ENCODE peak calls at places on chromosomes 1 and 21, in nine cellular contexts. E is CD8-positive, alpha-beta memory T cell; H is fibroblast of the conjunctiva; Z is stimulated activated CD4-positive, alpha-beta T cell treated with anti-CD3 and anti-CD28 coated beads, Interleukin-1b, Interleukin-23, amount 100 ng/mL, for 48 hours; J is NCI-H1436; U is endothelial cell; M is sciatic nerve; X is NCI-H2171 treated with DMSO at 0.1 percent for 48 hours; F is fibroblast of mammary gland. D is an unnamed sample.

GRCh38 chr1:229412056-229412455 is 21.8 kb downstream of the ACTA1 start:
- DNase-seq in J (no peak), Z (no peak), X (no peak), F (no peak), E (no peak), M (no peak), U (no peak), H (no peak), D (no peak)

GRCh38 chr21:32096411-32096810 is 182.4 kb downstream of the MIS18A start:
- DNase-seq in H (no peak), J (no peak), M (no peak), Z (no peak), E (no peak), X (peak), U (peak), F (peak), D (peak)

GRCh38 chr1:67058761-67059160 is 4.8 kb upstream of the SLC35D1 start:
- DNase-seq in H (no peak), J (no peak), E (no peak), Z (no peak), X (no peak), M (no peak), U (no peak), F (peak), D (no peak)

GRCh38 chr1:13730751-13731482 is 30.9 kb downstream of the PRDM2 start:
- DNase-seq in U (no peak), M (peak), J (no peak), H (no peak), E (peak), X (peak), Z (peak), F (no peak), D (peak)

GRCh38 chr1:167374014-167374413 is 144.3 kb downstream of the CD247 start:
- DNase-seq in E (no peak), J (no peak), X (no peak), H (no peak), F (no peak), Z (no peak), M (no peak), U (no peak), D (no peak)

GRCh38 chr1:228394571-228395394 is 11.9 kb downstream of the TRIM11 start:
- DNase-seq in Z (peak), E (no peak), J (no peak), M (peak), H (no peak), U (no peak), F (no peak), X (no peak), D (no peak)

GRCh38 chr1:213670692-213671023 is 317.1 kb upstream of the PROX1 start:
- DNase-seq in M (no peak), E (no peak), U (no peak), F (no peak), Z (no peak), J (no peak), X (no peak), H (no peak), D (no peak)

GRCh38 chr1:15680614-15681345 is 3.3 kb upstream of the PLEKHM2 start:
- DNase-seq in M (no peak), H (peak), X (no peak), F (peak), U (no peak), E (no peak), Z (peak), J (no peak), D (peak)

GRCh38 chr21:31554511-31555022 is 104.9 kb upstream of the SOD1 start:
- DNase-seq in M (no peak), H (no peak), E (no peak), J (no peak), X (no peak), F (peak), Z (peak), U (peak), D (no peak)

GRCh38 chr1:151529781-151530180 is 10.3 kb upstream of the TUFT1 start:
- DNase-seq in Z (no peak), F (no peak), H (no peak), E (no peak), M (no peak), X (no peak), J (no peak), U (no peak), D (no peak)

GRCh38 chr21:41765393-41765950 is 1.4 kb downstream of the RIPK4 start:
- DNase-seq in U (no peak), Z (no peak), X (no peak), H (no peak), E (no peak), F (no peak), M (no peak), J (no peak), D (no peak)

GRCh38 chr1:213327318-213327667 is 276.3 kb downstream of the RPS6KC1 start:
- DNase-seq in J (no peak), Z (no peak), F (peak), X (no peak), M (peak), E (no peak), H (peak), U (no peak), D (peak)

GRCh38 chr1:16925635-16926490 is 4.1 kb downstream of the CROCC start:
- DNase-seq in H (no peak), J (no peak), F (no peak), M (no peak), X (no peak), Z (no peak), U (no peak), E (no peak), D (no peak)

GRCh38 chr1:31795801-31796621 is 19.8 kb downstream of the SPOCD1 start:
- DNase-seq in Z (no peak), U (no peak), J (peak), H (peak), X (peak), F (peak), E (no peak), M (peak), D (no peak)

GRCh38 chr21:18403685-18404084 is at the start of gene TMPRSS15:
- DNase-seq in X (no peak), E (no peak), F (no peak), J (no peak), Z (no peak), U (no peak), H (no peak), M (no peak), D (no peak)

GRCh38 chr1:211603191-211603701 is 24.3 kb upstream of the SLC30A1 start:
- DNase-seq in U (no peak), H (no peak), F (peak), X (no peak), E (no peak), J (no peak), Z (no peak), M (no peak), D (no peak)

GRCh38 chr1:2496087-2496622 is 20.1 kb downstream of the PLCH2 start:
- DNase-seq in J (no peak), M (no peak), H (no peak), U (no peak), X (no peak), F (no peak), Z (no peak), E (peak), D (no peak)

GRCh38 chr1:30412241-30413110 is 310.9 kb downstream of the MATN1 start:
- DNase-seq in H (no peak), E (no peak), U (peak), X (no peak), J (no peak), Z (no peak), M (no peak), F (no peak), D (no peak)

GRCh38 chr21:45263534-45263933 is 24.2 kb downstream of the POFUT2 start:
- DNase-seq in F (no peak), U (no peak), J (no peak), X (no peak), Z (no peak), E (no peak), H (no peak), M (no peak), D (no peak)

GRCh38 chr1:153305682-153306081 is 7.1 kb downstream of the PGLYRP3 start:
- DNase-seq in H (no peak), Z (no peak), E (no peak), U (no peak), X (no peak), J (no peak), M (no peak), F (no peak), D (no peak)

GRCh38 chr1:203306089-203306969 is 1.0 kb downstream of the BTG2 start:
- DNase-seq in M (peak), X (peak), U (no peak), Z (no peak), E (no peak), J (peak), H (peak), F (peak), D (peak)

GRCh38 chr1:156148236-156148635 is 5.1 kb upstream of the SEMA4A start:
- DNase-seq in F (no peak), M (no peak), X (no peak), J (no peak), E (no peak), Z (no peak), H (no peak), U (no peak), D (peak)

GRCh38 chr1:55645286-55645685 is 430.1 kb upstream of the USP24 start:
- DNase-seq in F (no peak), M (no peak), Z (no peak), J (no peak), X (no peak), H (no peak), U (no peak), E (no peak), D (no peak)

GRCh38 chr1:2425875-2426274 is 13.5 kb upstream of the PEX10 start:
- DNase-seq in X (no peak), M (no peak), J (no peak), Z (no peak), H (no peak), E (no peak), U (no peak), F (no peak), D (no peak)

GRCh38 chr21:31580866-31581276 is 78.6 kb upstream of the SOD1 start:
- DNase-seq in Z (peak), X (peak), J (peak), F (peak), U (peak), H (peak), M (peak), E (peak), D (peak)

GRCh38 chr1:198534540-198535413 is 5.7 kb downstream of the ATP6V1G3 start:
- DNase-seq in F (no peak), U (no peak), Z (no peak), H (no peak), X (no peak), E (no peak), J (no peak), M (no peak), D (peak)

GRCh38 chr1:209095627-209096595 is 487.6 kb upstream of the CAMK1G start:
- DNase-seq in H (no peak), F (peak), U (no peak), M (no peak), J (no peak), Z (no peak), E (no peak), X (no peak), D (no peak)

GRCh38 chr1:228477263-228477662 is 9.9 kb upstream of the RNF187 start:
- DNase-seq in J (no peak), E (no peak), X (no peak), H (no peak), U (no peak), Z (no peak), F (no peak), M (no peak), D (no peak)

GRCh38 chr1:90475623-90476022 is 241.5 kb downstream of the BARHL2 start:
- DNase-seq in E (no peak), Z (no peak), U (no peak), H (no peak), M (no peak), X (no peak), F (no peak), J (no peak), D (no peak)